ENCODE peak calls at places on chromosome 1, in ten cellular contexts. B, R, L, M, C, V, S, J, F and O are unnamed samples.

GRCh38 chr1:26029864-26030481 is 8.4 kb downstream of the EXTL1 start:
- DNase-seq in B (no peak), R (no peak), L (no peak), M (no peak), C (no peak), V (no peak), S (no peak), J (no peak), F (no peak), O (peak)

GRCh38 chr1:37728416-37728815 is 36.1 kb downstream of the CDCA8 start:
- DNase-seq in B (no peak), R (no peak), L (no peak), M (no peak), C (no peak), V (no peak), S (no peak), J (no peak), F (no peak), O (no peak)

GRCh38 chr1:94122201-94122970 is 1.4 kb upstream of the ABCA4 start:
- DNase-seq in B (no peak), R (no peak), L (no peak), M (no peak), C (no peak), V (no peak), S (no peak), J (no peak), F (no peak), O (no peak)

GRCh38 chr1:93692451-93692861 is 10.8 kb upstream of the BCAR3 start:
- DNase-seq in B (no peak), R (no peak), L (no peak), M (no peak), C (no peak), V (no peak), S (no peak), J (peak), F (no peak), O (no peak)

GRCh38 chr1:153944005-153944821 is 2.3 kb downstream of the DENND4B start:
- DNase-seq in B (no peak), R (no peak), L (no peak), M (no peak), C (no peak), V (no peak), S (no peak), J (peak), F (no peak), O (no peak)

GRCh38 chr1:53431725-53432306 is 27.4 kb upstream of the DMRTB1 start:
- DNase-seq in B (no peak), R (no peak), L (no peak), M (no peak), C (no peak), V (no peak), S (no peak), J (no peak), F (no peak), O (no peak)

GRCh38 chr1:114315601-114316000 is 161.9 kb upstream of the SYT6 start:
- DNase-seq in B (no peak), R (no peak), L (no peak), M (no peak), C (no peak), V (no peak), S (no peak), J (peak), F (no peak), O (no peak)

GRCh38 chr1:67830928-67831596 is 2.2 kb downstream of the GNG12 start:
- DNase-seq in B (no peak), R (no peak), L (peak), M (no peak), C (no peak), V (no peak), S (no peak), J (peak), F (no peak), O (no peak)

GRCh38 chr1:43144228-43144627 is 27.9 kb downstream of the EBNA1BP2 start:
- DNase-seq in B (no peak), R (no peak), L (no peak), M (no peak), C (no peak), V (no peak), S (no peak), J (peak), F (no peak), O (no peak)

GRCh38 chr1:24586970-24587820 is 31.3 kb downstream of the NCMAP start:
- DNase-seq in B (peak), R (peak), L (peak), M (no peak), C (peak), V (peak), S (peak), J (peak), F (no peak), O (peak)

GRCh38 chr1:98323906-98324358 is 337.6 kb upstream of the SNX7 start:
- DNase-seq in B (peak), R (no peak), L (no peak), M (no peak), C (no peak), V (no peak), S (peak), J (peak), F (no peak), O (peak)

GRCh38 chr1:217881131-217881543 is 250.0 kb downstream of the SPATA17 start:
- DNase-seq in B (no peak), R (no peak), L (no peak), M (no peak), C (no peak), V (no peak), S (peak), J (peak), F (no peak), O (no peak)

GRCh38 chr1:116785006-116785405 is 30.8 kb downstream of the CD2 start:
- DNase-seq in B (no peak), R (no peak), L (no peak), M (no peak), C (no peak), V (no peak), S (no peak), J (no peak), F (no peak), O (no peak)

GRCh38 chr1:204323887-204324286 is 35.8 kb downstream of the PLEKHA6 start:
- DNase-seq in B (peak), R (peak), L (no peak), M (no peak), C (no peak), V (no peak), S (peak), J (peak), F (no peak), O (no peak)

GRCh38 chr1:233331676-233332519 is 4.4 kb downstream of the MAP3K21 start:
- DNase-seq in B (no peak), R (no peak), L (no peak), M (no peak), C (no peak), V (no peak), S (no peak), J (no peak), F (no peak), O (no peak)